ENCODE peak calls at places on chromosomes 6 and 20, in seven cellular contexts. F is HEK293T, V is HT1080, B is Kasumi-1, D is NCI-H774, R is GM19239, H is fibroblast of lung. I is an unnamed sample.

GRCh38 chr6:142857609-142858195 is 87.3 kb downstream of the HIVEP2 start:
- DNase-seq in F (no peak), V (no peak), B (no peak), D (no peak), R (no peak), H (no peak), I (no peak)

GRCh38 chr6:20877008-20877937 is 343.0 kb downstream of the CDKAL1 start:
- DNase-seq in F (no peak), V (peak), B (peak), D (no peak), R (peak), H (peak), I (no peak)

GRCh38 chr6:94026575-94026974 is 607.2 kb upstream of the EPHA7 start:
- DNase-seq in F (no peak), V (no peak), B (no peak), D (no peak), R (no peak), H (no peak), I (no peak)

GRCh38 chr6:73308712-73309533 is 45.2 kb downstream of the DPPA5 start:
- DNase-seq in F (no peak), V (peak), B (peak), D (no peak), R (no peak), H (peak), I (no peak)

GRCh38 chr6:43770417-43771209 is 602 bp downstream of the VEGFA start:
- DNase-seq in F (peak), V (peak), B (peak), D (no peak), R (peak), H (peak), I (peak)

GRCh38 chr20:48760403-48760889 is 67.4 kb downstream of the PREX1 start:
- DNase-seq in F (no peak), V (peak), B (peak), D (no peak), R (peak), H (peak), I (no peak)

GRCh38 chr6:147579667-147580066 is 71.2 kb downstream of the SAMD5 start:
- DNase-seq in F (no peak), V (no peak), B (no peak), D (no peak), R (no peak), H (no peak), I (no peak)

GRCh38 chr6:93418448-93419303 is 683 bp downstream of the EPHA7 start:
- DNase-seq in F (peak), V (no peak), B (peak), D (peak), R (no peak), H (peak), I (peak)

GRCh38 chr6:35427851-35428321 is 24.3 kb upstream of the FANCE start:
- DNase-seq in F (no peak), V (peak), B (no peak), D (no peak), R (no peak), H (peak), I (no peak)

GRCh38 chr6:149965191-149966020 is 1.7 kb downstream of the ULBP1 start:
- DNase-seq in F (no peak), V (no peak), B (no peak), D (no peak), R (no peak), H (no peak), I (no peak)

GRCh38 chr20:19074828-19075516 is 137.5 kb upstream of the SLC24A3 start:
- DNase-seq in F (no peak), V (peak), B (peak), D (no peak), R (peak), H (no peak), I (no peak)

GRCh38 chr6:108750801-108751200 is 97.4 kb upstream of the ARMC2 start:
- DNase-seq in F (no peak), V (no peak), B (no peak), D (no peak), R (no peak), H (no peak), I (no peak)

I was measured in NCI-H1092 treated with DMSO at 0.1 percent for 48 hours.